ENCODE peak calls at places on chromosome 9, in six cellular contexts. W, I, H, N, Q and T are unnamed samples.

GRCh38 chr9:130770679-130771442 is 64.2 kb upstream of the ABL1 start:
- DNase-seq in W (peak; percentile 82), I (peak; percentile 85), H (no peak), N (peak; percentile 39), Q (peak; percentile 78), T (no peak)

GRCh38 chr9:124254261-124254682 is 3.5 kb upstream of the NEK6 start:
- DNase-seq in W (no peak), I (no peak), H (no peak), N (no peak), Q (no peak), T (no peak)

GRCh38 chr9:88533951-88534455 is 975 bp upstream of the NXNL2 start:
- DNase-seq in W (peak; percentile 57), I (peak; percentile 74), H (peak; percentile 78), N (peak; percentile 12), Q (peak; percentile 82), T (peak; percentile 68)

GRCh38 chr9:129703667-129704355 is 38.4 kb downstream of the PRRX2 start:
- DNase-seq in W (no peak), I (no peak), H (no peak), N (no peak), Q (no peak), T (no peak)

GRCh38 chr9:132602207-132602606 is 19.8 kb downstream of the BARHL1 start:
- DNase-seq in W (peak; percentile 36), I (no peak), H (no peak), N (no peak), Q (no peak), T (no peak)

GRCh38 chr9:130139251-130139650 is 33.0 kb upstream of the NCS1 start:
- DNase-seq in W (no peak), I (no peak), H (no peak), N (no peak), Q (peak; percentile 79), T (no peak)

GRCh38 chr9:93902051-93902779 is 52.9 kb downstream of the BARX1 start:
- DNase-seq in W (no peak), I (no peak), H (peak; percentile 34), N (no peak), Q (no peak), T (peak; percentile 12)

GRCh38 chr9:109967651-109968331 is 187.8 kb downstream of the PALM2AKAP2 start:
- DNase-seq in W (no peak), I (no peak), H (no peak), N (no peak), Q (peak; percentile 14), T (no peak)

GRCh38 chr9:107106416-107106815 is 176.7 kb upstream of the RAD23B start:
- DNase-seq in W (no peak), I (no peak), H (no peak), N (no peak), Q (no peak), T (no peak)

GRCh38 chr9:7811679-7812078 is 12.1 kb upstream of the DMAC1 start:
- DNase-seq in W (no peak), I (no peak), H (no peak), N (no peak), Q (no peak), T (no peak)

GRCh38 chr9:114370251-114370984 is 17.4 kb downstream of the AKNA start:
- DNase-seq in W (no peak), I (no peak), H (peak; percentile 64), N (no peak), Q (no peak), T (peak; percentile 74)

GRCh38 chr9:95030344-95030743 is 287.2 kb downstream of the FANCC start:
- DNase-seq in W (no peak), I (no peak), H (no peak), N (no peak), Q (no peak), T (no peak)

GRCh38 chr9:97447030-97447429 is 35.1 kb downstream of the TDRD7 start:
- DNase-seq in W (no peak), I (no peak), H (no peak), N (no peak), Q (no peak), T (no peak)

GRCh38 chr9:18442629-18443491 is 31.1 kb upstream of the ADAMTSL1 start:
- DNase-seq in W (peak; percentile 87), I (peak; percentile 70), H (peak; percentile 70), N (peak; percentile 67), Q (peak; percentile 73), T (peak; percentile 85)

GRCh38 chr9:37036237-37037136 is 2.4 kb upstream of the PAX5 start:
- DNase-seq in W (peak; percentile 12), I (peak; percentile 57), H (peak; percentile 73), N (no peak), Q (peak; percentile 56), T (peak; percentile 60)

GRCh38 chr9:111857555-111858211 is 38.9 kb upstream of the UGCG start:
- DNase-seq in W (no peak), I (no peak), H (no peak), N (no peak), Q (peak; percentile 81), T (no peak)

GRCh38 chr9:935348-935965 is 41.0 kb upstream of the DMRT3 start:
- DNase-seq in W (peak; percentile 3), I (no peak), H (no peak), N (no peak), Q (peak; percentile 100), T (no peak)

GRCh38 chr9:112762726-112763518 is 12.4 kb downstream of the SNX30 start:
- DNase-seq in W (no peak), I (no peak), H (no peak), N (no peak), Q (no peak), T (no peak)

GRCh38 chr9:36056896-36057295 is 20.2 kb downstream of the RECK start:
- DNase-seq in W (no peak), I (no peak), H (no peak), N (no peak), Q (no peak), T (no peak)

GRCh38 chr9:14269911-14270310 is 44.0 kb downstream of the NFIB start:
- DNase-seq in W (no peak), I (no peak), H (no peak), N (no peak), Q (no peak), T (no peak)

GRCh38 chr9:129486496-129487306 is 134.2 kb downstream of the C9orf50 start:
- DNase-seq in W (peak; percentile 57), I (peak; percentile 42), H (no peak), N (no peak), Q (no peak), T (no peak)

GRCh38 chr9:125758986-125759811 is 12.0 kb downstream of the PBX3 start:
- DNase-seq in W (no peak), I (peak; percentile 34), H (no peak), N (no peak), Q (peak; percentile 19), T (no peak)

GRCh38 chr9:74773886-74774479 is 113.7 kb downstream of the TRPM6 start:
- DNase-seq in W (peak; percentile 73), I (peak; percentile 69), H (peak; percentile 75), N (peak; percentile 62), Q (peak; percentile 96), T (peak; percentile 61)

GRCh38 chr9:104927216-104927911 is 591 bp downstream of the ABCA1 start:
- DNase-seq in W (peak; percentile 47), I (peak; percentile 69), H (peak; percentile 77), N (peak; percentile 55), Q (peak; percentile 61), T (peak; percentile 56)
- H3K18ac ChIP-seq in W (peak overlapping the region; percentile 91), I (peak overlapping the region; percentile 94), H (peak overlapping the region; percentile 90), N (peak overlapping the region; percentile 98), Q (no peak overlapping the region), T (peak overlapping the region; percentile 84)

DNA sequence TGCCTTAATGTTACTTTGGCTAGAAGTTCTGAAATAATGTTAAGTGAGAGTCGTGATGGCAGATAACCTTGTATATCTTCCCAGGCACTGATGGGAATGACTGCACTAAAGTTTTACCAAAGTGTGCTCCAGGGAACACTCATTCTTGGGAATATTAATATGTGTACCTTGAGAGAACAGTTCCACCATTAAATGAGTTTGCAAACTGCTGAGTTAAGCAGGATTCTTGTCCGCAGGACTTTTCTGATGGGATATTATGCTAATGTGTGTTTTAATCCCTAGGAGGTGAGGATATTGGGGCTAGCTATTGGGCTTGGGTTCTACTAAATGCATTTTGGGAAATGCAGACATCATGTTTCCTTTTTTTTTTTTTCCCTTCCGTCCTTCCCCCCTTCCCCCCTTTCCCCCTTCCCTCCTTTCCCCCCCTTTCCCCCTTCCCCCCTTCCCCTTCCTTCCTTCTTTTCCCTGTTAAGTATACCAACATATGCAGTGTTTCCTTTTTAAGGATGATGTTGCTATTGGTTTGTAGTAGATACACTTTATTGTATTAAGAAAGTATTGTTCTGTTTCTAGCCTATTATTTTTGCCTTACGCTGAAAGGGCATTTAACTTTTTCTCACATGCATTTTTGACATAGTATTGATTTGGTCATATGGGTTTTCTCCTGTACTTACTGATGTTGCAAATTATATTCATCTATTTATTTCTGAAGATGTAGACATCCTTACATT is 15.5 kb downstream of the ZBTB34 start:
- DNase-seq in W (no peak), I (peak; percentile 14), H (no peak), N (no peak), Q (peak; percentile 8), T (no peak)
- H3K14ac ChIP-seq in W (no peak overlapping the region), I (no peak overlapping the region), H (no peak overlapping the region), N (no peak overlapping the region), Q (no peak overlapping the region), T (no peak overlapping the region)

GRCh38 chr9:69759478-69760277 is at the start of gene PTAR1:
- DNase-seq in W (peak; percentile 86), I (peak; percentile 89), H (peak; percentile 93), N (peak; percentile 92), Q (peak; percentile 97), T (peak; percentile 89)
- H3K18ac ChIP-seq in W (peak within 1 kb of the TSS; percentile 89), I (peak within 1 kb of the TSS; percentile 99), H (peak within 1 kb of the TSS; percentile 88), N (peak within 1 kb of the TSS; percentile 98), Q (peak within 1 kb of the TSS; percentile 90), T (peak within 1 kb of the TSS; percentile 42)

GRCh38 chr9:77598961-77599360 is 49.2 kb downstream of the GNA14 start:
- DNase-seq in W (no peak), I (no peak), H (no peak), N (no peak), Q (no peak), T (no peak)
- H3K14ac ChIP-seq in W (no peak overlapping the region), I (no peak overlapping the region), H (no peak overlapping the region), N (no peak overlapping the region), Q (no peak overlapping the region), T (no peak overlapping the region)